ENCODE peak calls at places on chromosomes 13 and 19, in seven cellular contexts. P is astrocyte of the cerebellum, A is IMR-90, D is cardiac fibroblast, N is OCI-LY7, B is GM06990, X is MM.1S. G is an unnamed sample.
A peak's percentile ranks its signal among the peaks of the same experiment; 100 is the strongest.

GRCh38 chr13:78657699-78658629 is 991 bp downstream of the OBI1 start:
- DNase-seq in P (no peak), A (peak; percentile 8), D (peak; percentile 33), N (peak; percentile 14), B (no peak), X (peak; percentile 38), G (peak; percentile 43)

GRCh38 chr13:93004919-93005318 is 221.7 kb upstream of the GPC6 start:
- DNase-seq in P (no peak), A (peak; percentile 13), D (peak; percentile 32), N (no peak), B (no peak), X (peak; percentile 10), G (no peak)

GRCh38 chr13:51926528-51926885 is 64.7 kb downstream of the CCDC70 start:
- DNase-seq in P (no peak), A (no peak), D (no peak), N (no peak), B (no peak), X (no peak), G (no peak)

GRCh38 chr19:19480688-19481087 is 34.7 kb downstream of the TSSK6 start:
- DNase-seq in P (peak; percentile 41), A (no peak), D (no peak), N (no peak), B (no peak), X (no peak), G (no peak)

GRCh38 chr19:34838753-34839431 is 65.9 kb upstream of the ZNF599 start:
- DNase-seq in P (no peak), A (no peak), D (peak; percentile 5), N (no peak), B (no peak), X (no peak), G (no peak)

GRCh38 chr13:51717786-51718398 is 86.1 kb downstream of the DHRS12 start:
- DNase-seq in P (no peak), A (peak; percentile 22), D (peak; percentile 50), N (no peak), B (no peak), X (no peak), G (no peak)

GRCh38 chr13:75505327-75505726 is 23.4 kb upstream of the TBC1D4 start:
- DNase-seq in P (no peak), A (no peak), D (no peak), N (no peak), B (no peak), X (no peak), G (no peak)

GRCh38 chr13:95641961-95642621 is 2.4 kb downstream of the DZIP1 start:
- DNase-seq in P (no peak), A (peak; percentile 43), D (peak; percentile 62), N (no peak), B (no peak), X (no peak), G (peak; percentile 35)

GRCh38 chr13:97856001-97856675 is 97.3 kb upstream of the IPO5 start:
- DNase-seq in P (no peak), A (no peak), D (peak; percentile 82), N (no peak), B (no peak), X (no peak), G (no peak)

GRCh38 chr13:111790621-111791020 is 276.3 kb upstream of the SOX1 start:
- DNase-seq in P (no peak), A (no peak), D (no peak), N (no peak), B (no peak), X (no peak), G (no peak)

DNA sequence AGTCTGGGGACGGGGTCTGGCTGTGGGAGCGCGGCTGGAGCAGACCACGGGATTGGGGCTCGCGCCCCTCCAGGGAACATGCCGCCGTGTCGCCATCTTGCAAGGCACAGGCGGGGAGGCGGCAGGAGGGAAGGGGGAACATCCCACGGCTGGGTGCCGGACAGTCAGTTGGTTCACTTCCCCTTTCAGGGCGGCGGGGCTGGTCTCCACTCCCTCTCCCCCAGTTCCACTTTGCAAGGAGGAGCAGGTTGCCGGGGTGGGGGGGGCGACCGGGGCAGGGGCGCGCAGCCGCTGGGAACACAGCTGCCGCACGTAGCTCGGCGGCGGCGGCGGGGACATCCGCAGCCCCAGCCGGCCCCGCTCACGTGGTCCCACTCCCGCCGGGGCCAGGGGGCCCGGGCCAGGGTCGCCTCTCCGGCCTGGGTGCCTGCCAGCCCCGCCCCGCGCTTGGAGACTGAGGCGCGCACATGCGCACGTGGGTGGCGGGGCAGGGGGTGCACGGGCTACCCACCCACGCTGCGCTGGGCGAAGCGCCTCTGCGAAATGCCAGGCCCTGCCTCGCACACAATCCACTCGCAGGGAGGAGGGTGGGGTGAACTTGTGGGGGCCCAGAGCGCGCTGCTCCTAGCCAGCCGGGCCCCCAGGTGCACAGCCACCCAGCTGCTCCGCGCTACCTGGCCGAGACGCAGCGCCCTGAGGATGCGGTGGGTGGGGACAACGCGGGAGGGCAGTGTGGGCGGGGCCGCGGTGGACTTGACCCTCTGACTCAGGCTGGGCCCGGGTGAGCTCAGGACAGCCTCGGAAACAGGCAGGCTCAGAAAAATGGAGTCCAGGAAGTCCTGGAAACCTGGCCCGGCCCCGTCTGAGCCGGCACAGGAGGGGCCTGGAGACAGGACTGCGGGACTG is 6.4 kb downstream of the KLF16 start:
- DNase-seq in P (no peak), A (peak; percentile 70), D (peak; percentile 87), N (peak; percentile 82), B (peak; percentile 80), X (peak; percentile 82), G (peak; percentile 84)
- TF ChIP-seq CTCF in P (no peak), A (no peak), D (no peak), N (no peak), B (no peak), X (no peak), G (no peak)

GRCh38 chr19:46472592-46472991 is 1.2 kb upstream of the PNMA8A start:
- DNase-seq in P (no peak), A (no peak), D (no peak), N (no peak), B (no peak), X (no peak), G (no peak)

GRCh38 chr19:46470376-46470775 is 987 bp downstream of the PNMA8A start:
- DNase-seq in P (no peak), A (no peak), D (no peak), N (no peak), B (no peak), X (no peak), G (no peak)

GRCh38 chr19:46469541-46470185 is 1.7 kb downstream of the PNMA8A start:
- DNase-seq in P (no peak), A (no peak), D (no peak), N (no peak), B (no peak), X (no peak), G (no peak)

GRCh38 chr19:46471778-46472543 is 598 bp upstream of the PNMA8A start:
- DNase-seq in P (no peak), A (no peak), D (peak; percentile 21), N (no peak), B (no peak), X (no peak), G (no peak)

GRCh38 chr19:46471116-46471733 is at the start of gene PNMA8A:
- DNase-seq in P (no peak), A (peak; percentile 57), D (peak; percentile 74), N (no peak), B (no peak), X (no peak), G (peak; percentile 69)
- TF ChIP-seq CTCF in P (no peak), A (no peak), D (no peak), N (no peak), B (no peak), X (no peak), G (no peak)

GRCh38 chr13:47594833-47595232 is 406.2 kb downstream of the SUCLA2 start:
- DNase-seq in P (no peak), A (peak; percentile 1), D (peak; percentile 19), N (peak; percentile 12), B (no peak), X (no peak), G (no peak)
- TF ChIP-seq CTCF in P (peak; percentile 13), A (no peak), D (no peak), N (peak; percentile 43), B (peak; percentile 23), X (peak; percentile 11), G (no peak)

GRCh38 chr13:110700186-110700585 is 5.7 kb downstream of the CARS2 start:
- DNase-seq in P (no peak), A (no peak), D (no peak), N (no peak), B (no peak), X (no peak), G (no peak)
- TF ChIP-seq CTCF in P (no peak), A (no peak), D (no peak), N (no peak), B (no peak), X (no peak), G (no peak)

GRCh38 chr19:11226716-11227166 is 12.7 kb upstream of the ANGPTL8 start:
- DNase-seq in P (no peak), A (no peak), D (no peak), N (no peak), B (no peak), X (no peak), G (no peak)

GRCh38 chr19:11225815-11226214 is 13.6 kb upstream of the ANGPTL8 start:
- DNase-seq in P (no peak), A (no peak), D (no peak), N (no peak), B (no peak), X (no peak), G (no peak)

GRCh38 chr19:11225172-11225571 is 14.2 kb upstream of the ANGPTL8 start:
- DNase-seq in P (no peak), A (no peak), D (no peak), N (no peak), B (no peak), X (no peak), G (no peak)

GRCh38 chr19:11224429-11224828 is 15.0 kb upstream of the ANGPTL8 start:
- DNase-seq in P (no peak), A (no peak), D (no peak), N (no peak), B (no peak), X (no peak), G (no peak)

DNA sequence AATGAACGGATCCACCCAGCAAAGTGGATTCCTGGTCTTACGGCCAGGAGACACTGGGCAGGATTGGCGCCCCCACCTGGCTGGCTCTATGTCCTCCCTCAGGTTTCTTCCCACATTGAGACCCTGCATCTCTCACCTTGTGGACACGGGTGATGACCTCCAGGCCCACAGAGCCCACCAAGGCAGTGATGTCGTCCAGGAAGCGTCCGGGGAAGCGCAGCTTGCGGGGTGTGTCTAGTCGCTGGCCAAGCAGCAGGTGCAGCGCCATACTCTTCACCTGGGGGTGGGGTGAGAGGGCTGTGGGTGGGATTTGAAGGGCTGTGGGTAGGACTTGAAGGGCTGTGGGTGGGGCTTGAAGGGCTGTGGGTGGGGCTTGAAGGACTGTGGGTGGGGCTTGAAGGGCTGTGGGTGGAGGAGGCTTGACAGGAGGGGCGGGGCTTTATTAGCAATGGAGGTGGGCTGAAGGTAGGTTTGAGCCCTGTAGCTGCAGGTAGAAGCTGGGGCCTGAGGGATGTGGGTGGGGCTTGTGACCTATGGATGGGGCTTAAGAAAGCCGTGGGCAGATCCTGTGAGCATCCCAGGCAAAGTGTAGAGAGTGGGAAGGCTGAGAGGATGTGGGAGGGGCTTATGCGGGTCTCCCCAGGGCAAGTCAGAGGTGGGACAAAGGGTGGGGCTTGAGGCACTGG is 12.1 kb upstream of the ANGPTL8 start:
- DNase-seq in P (no peak), A (no peak), D (peak; percentile 15), N (peak; percentile 67), B (no peak), X (no peak), G (no peak)
- TF ChIP-seq CTCF in P (peak; percentile 9), A (no peak), D (peak; percentile 6), N (peak; percentile 81), B (peak; percentile 36), X (peak; percentile 41), G (no peak)

GRCh38 chr19:11558881-11559828 is at the start of gene ELOF1:
- DNase-seq in P (peak; percentile 96), A (peak; percentile 98), D (peak; percentile 98), N (peak; percentile 99), B (peak; percentile 97), X (peak; percentile 99), G (peak; percentile 98)
- TF ChIP-seq CTCF in P (peak; percentile 42), A (peak; percentile 15), D (peak; percentile 24), N (peak; percentile 55), B (peak; percentile 19), X (peak; percentile 30), G (no peak)